ENCODE peak calls at places on chromosome 9, in seven cellular contexts. W, Z, J, M, Y, O and D are unnamed samples. For H3K36me3 and H3K9me3, the result is how much of the 10 kb centered on the place peaks cover.

GRCh38 chr9:70117835-70118319 is 74.2 kb downstream of the MAMDC2 start:
- DNase-seq in Y (no peak), J (peak), W (no peak), Z (no peak), M (no peak), O (peak), D (no peak)

GRCh38 chr9:81588148-81588874 is 101.0 kb downstream of the TLE1 start:
- DNase-seq in M (no peak), Z (no peak), Y (peak), J (peak), O (peak), W (peak), D (peak)

GRCh38 chr9:107883496-107884120 is 394.0 kb upstream of the KLF4 start:
- DNase-seq in Y (no peak), O (no peak), J (no peak), M (no peak), Z (no peak), W (peak), D (peak)

GRCh38 chr9:94097788-94098413 is 13.6 kb downstream of the PTPDC1 start:
- DNase-seq in O (peak), M (peak), Y (peak), Z (no peak), J (peak), W (peak), D (peak)

GRCh38 chr9:83649080-83649479 is 26.1 kb downstream of the IDNK start:
- DNase-seq in O (peak), M (peak), J (no peak), Y (peak), Z (peak), W (peak), D (peak)

GRCh38 chr9:116027096-116027495 is 126.5 kb upstream of the PAPPA start:
- DNase-seq in J (peak), W (no peak), M (peak), Y (no peak), Z (peak), O (peak), D (no peak)

GRCh38 chr9:91207481-91207888 is 154.2 kb downstream of the AUH start:
- DNase-seq in M (no peak), Y (no peak), W (no peak), J (peak), O (peak), Z (no peak), D (no peak)

GRCh38 chr9:123866497-123866896 is 63.4 kb downstream of the DENND1A start:
- DNase-seq in Z (no peak), W (no peak), J (peak), O (peak), Y (no peak), M (no peak), D (no peak)

GRCh38 chr9:36876056-36876455 is 158.0 kb downstream of the PAX5 start:
- DNase-seq in J (no peak), M (no peak), Z (no peak), Y (no peak), O (no peak), W (no peak), D (peak)

GRCh38 chr9:117293199-117294114 is 121.4 kb downstream of the ASTN2 start:
- DNase-seq in M (no peak), Y (no peak), O (no peak), W (no peak), Z (no peak), J (no peak), D (no peak)

GRCh38 chr9:83472764-83473163 is 65.4 kb downstream of the FRMD3 start:
- DNase-seq in Y (peak), M (no peak), Z (no peak), J (no peak), O (no peak), W (no peak), D (no peak)

GRCh38 chr9:125763373-125763772 is 16.2 kb downstream of the PBX3 start:
- DNase-seq in W (peak), O (peak), Z (peak), M (peak), Y (no peak), J (peak), D (no peak)

GRCh38 chr9:20024159-20024571 is 235.3 kb upstream of the SLC24A2 start:
- DNase-seq in J (peak), W (no peak), Z (peak), M (no peak), O (peak), Y (no peak), D (no peak)
- H3K36me3 ChIP-seq in J (under half), W (under half), Z (under half), M (under half), O (under half), Y (under half), D (under half)

GRCh38 chr9:136047775-136048559 is 47.1 kb downstream of the NACC2 start:
- DNase-seq in O (no peak), M (no peak), Z (no peak), Y (no peak), J (no peak), W (no peak), D (peak)
- H3K4me3 ChIP-seq in O (no peak), M (no peak), Z (no peak), Y (no peak), J (no peak), W (no peak), D (no peak)

GRCh38 chr9:135225619-135226228 is 138.3 kb downstream of the OLFM1 start:
- DNase-seq in O (no peak), W (no peak), Z (no peak), J (no peak), Y (no peak), M (no peak), D (peak)

GRCh38 chr9:135223831-135224230 is 136.4 kb downstream of the OLFM1 start:
- DNase-seq in J (no peak), O (no peak), M (no peak), W (no peak), Z (no peak), Y (no peak), D (peak)

GRCh38 chr9:135224286-135224871 is 136.9 kb downstream of the OLFM1 start:
- DNase-seq in O (no peak), Y (peak), W (no peak), M (peak), Z (no peak), J (no peak), D (peak)

GRCh38 chr9:135226369-135227050 is 139.0 kb downstream of the OLFM1 start:
- DNase-seq in Y (no peak), Z (no peak), J (no peak), W (no peak), M (no peak), O (no peak), D (peak)

GRCh38 chr9:135224921-135225541 is 137.6 kb downstream of the OLFM1 start:
- DNase-seq in Z (peak), O (no peak), J (no peak), Y (no peak), M (peak), W (no peak), D (peak)
- H3K9me3 ChIP-seq in Z (under half), O (under half), J (under half), Y (under half), M (under half), W (under half), D (under half)

GRCh38 chr9:128632486-128632885 is 24.2 kb downstream of the DYNC2I2 start:
- DNase-seq in M (no peak), W (no peak), J (no peak), Z (no peak), O (no peak), Y (no peak), D (peak)
- H3K36me3 ChIP-seq in M (half or more), W (under half), J (under half), Z (under half), O (half or more), Y (under half), D (under half)

DNA sequence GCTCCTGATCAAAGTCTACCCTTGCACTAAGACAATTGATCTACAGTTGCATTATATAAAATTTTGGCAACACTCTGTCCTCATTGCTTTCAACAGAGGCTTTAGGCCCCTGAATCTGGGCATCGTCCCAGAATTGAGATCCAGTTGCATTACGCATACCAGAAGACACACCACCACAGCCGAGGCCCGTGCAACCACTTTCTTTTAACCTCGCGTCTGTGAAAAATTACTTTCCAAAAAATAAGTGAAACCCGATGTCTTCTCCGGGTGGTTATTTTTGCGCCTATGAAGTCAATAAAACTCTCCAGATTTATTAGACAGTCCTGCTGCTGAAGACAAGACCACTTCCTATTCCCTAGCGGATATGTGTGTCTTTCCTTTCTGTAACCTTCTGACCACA is 52.1 kb upstream of the NFIB start:
- DNase-seq in M (no peak), Y (peak), Z (no peak), O (peak), W (peak), J (peak), D (peak)
- H3K4me3 ChIP-seq in M (no peak), Y (no peak), Z (no peak), O (no peak), W (no peak), J (peak), D (no peak)

DNA sequence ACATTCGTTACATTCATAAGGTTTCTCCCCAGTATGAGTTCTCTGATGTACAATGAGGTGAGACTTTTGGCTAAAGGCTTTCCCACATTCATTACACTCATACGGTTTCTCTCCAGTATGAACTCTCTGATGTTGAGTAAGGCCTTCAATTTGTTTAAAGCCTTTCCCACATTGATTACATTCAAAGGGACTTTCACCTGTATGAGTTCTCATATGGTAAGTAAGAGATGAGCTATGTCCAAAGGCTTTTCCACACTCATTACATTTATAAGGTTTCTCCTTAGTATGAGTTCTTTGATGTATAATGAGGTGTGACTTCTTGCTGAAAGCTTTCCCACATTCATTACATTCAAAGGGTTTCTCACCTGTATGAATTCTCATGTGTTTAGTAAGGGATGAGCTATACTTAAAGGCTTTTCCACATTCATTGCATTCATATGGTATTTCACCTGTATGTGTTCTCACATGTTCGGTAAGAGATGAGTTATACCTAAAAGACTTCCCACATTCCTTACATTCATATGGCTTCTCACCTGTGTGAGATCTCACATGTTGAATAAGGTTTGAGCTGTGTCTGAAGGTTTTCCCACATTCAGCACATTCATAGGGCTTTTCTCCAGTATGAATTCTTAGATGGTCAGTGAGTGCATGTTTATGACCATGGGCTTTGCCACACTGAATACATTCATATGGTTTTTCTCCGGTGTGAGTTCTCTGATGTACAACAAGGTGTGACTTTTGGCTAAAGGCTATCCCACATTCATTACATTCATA is 13.5 kb downstream of the ZFP37 start:
- DNase-seq in M (no peak), J (peak), Y (no peak), Z (no peak), O (peak), W (no peak), D (no peak)
- H3K9me3 ChIP-seq in M (half or more), J (half or more), Y (under half), Z (half or more), O (under half), W (half or more), D (under half)